ENCODE peak calls at places on chromosome 3, in four cellular contexts. P is AG09319, X is lower leg skin, U is HFFc6. Z is an unnamed sample.

GRCh38 chr3:119524931-119525662 is 26.8 kb downstream of the TIMMDC1 start:
- DNase-seq in P (no peak), X (no peak), U (peak), Z (peak)

GRCh38 chr3:191076903-191077552 is 122.0 kb upstream of the OSTN start:
- DNase-seq in P (no peak), X (no peak), U (no peak), Z (no peak)

GRCh38 chr3:63450634-63451363 is 172.7 kb downstream of the SYNPR start:
- DNase-seq in P (no peak), X (no peak), U (no peak), Z (peak)

GRCh38 chr3:16102905-16103364 is 71.5 kb upstream of the GALNT15 start:
- DNase-seq in P (no peak), X (no peak), U (peak), Z (peak)

GRCh38 chr3:106193876-106194275 is 325.1 kb upstream of the CBLB start:
- DNase-seq in P (no peak), X (no peak), U (peak), Z (no peak)

GRCh38 chr3:170697803-170698350 is 112.0 kb upstream of the SLC7A14 start:
- DNase-seq in P (no peak), X (no peak), U (no peak), Z (no peak)

GRCh38 chr3:33664195-33664594 is 53.9 kb downstream of the CLASP2 start:
- DNase-seq in P (peak), X (no peak), U (peak), Z (peak)

GRCh38 chr3:41037651-41038334 is 161.5 kb upstream of the CTNNB1 start:
- DNase-seq in P (no peak), X (no peak), U (no peak), Z (no peak)

GRCh38 chr3:76566904-76567303 is 473.0 kb upstream of the ROBO2 start:
- DNase-seq in P (no peak), X (no peak), U (no peak), Z (no peak)

GRCh38 chr3:148750296-148750695 is 52.6 kb downstream of the AGTR1 start:
- DNase-seq in P (no peak), X (no peak), U (no peak), Z (no peak)

GRCh38 chr3:4855676-4856075 is 123.6 kb upstream of the BHLHE40 start:
- DNase-seq in P (no peak), X (no peak), U (no peak), Z (no peak)

GRCh38 chr3:55904716-55905115 is 417.6 kb upstream of the WNT5A start:
- DNase-seq in P (no peak), X (no peak), U (no peak), Z (no peak)

GRCh38 chr3:198079771-198080520 is 119.9 kb downstream of the LMLN start:
- DNase-seq in P (no peak), X (no peak), U (no peak), Z (peak)
- TF ChIP-seq CTCF in P (no peak), X (no peak), U (no peak), Z (no peak)

GRCh38 chr3:97937205-97937604 is 35.0 kb downstream of the RIOX2 start:
- DNase-seq in P (no peak), X (no peak), U (no peak), Z (no peak)

GRCh38 chr3:97938444-97938843 is 33.8 kb downstream of the RIOX2 start:
- DNase-seq in P (no peak), X (no peak), U (no peak), Z (no peak)

GRCh38 chr3:97942801-97943546 is 29.3 kb downstream of the RIOX2 start:
- DNase-seq in P (no peak), X (no peak), U (no peak), Z (peak)

GRCh38 chr3:97935842-97936241 is 36.4 kb downstream of the RIOX2 start:
- DNase-seq in P (no peak), X (no peak), U (no peak), Z (peak)

DNA sequence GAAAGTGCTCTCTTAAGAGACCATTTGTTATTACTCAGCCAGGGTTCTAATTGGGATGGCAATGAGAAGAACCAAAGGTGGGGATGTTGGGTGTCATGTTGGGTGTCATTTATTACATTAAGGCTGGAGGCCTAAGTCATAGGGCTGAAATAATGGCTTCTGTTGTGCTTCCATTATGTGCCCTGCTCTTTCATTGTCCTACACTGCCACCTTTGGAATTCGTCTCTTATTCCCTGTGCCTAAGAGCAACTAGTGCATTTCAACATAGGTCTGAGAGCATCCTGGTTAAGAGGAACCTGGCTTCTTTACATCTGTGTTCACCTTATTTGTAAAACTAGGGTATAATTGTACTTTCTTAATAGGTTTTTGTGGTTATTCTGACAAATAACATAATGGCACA is 32.2 kb downstream of the RIOX2 start:
- DNase-seq in P (no peak), X (no peak), U (no peak), Z (peak)
- TF ChIP-seq CTCF in P (no peak), X (no peak), U (no peak), Z (peak)

GRCh38 chr3:126512026-126512425 is 5.5 kb downstream of the UROC1 start:
- DNase-seq in P (no peak), X (no peak), U (no peak), Z (no peak)
- TF ChIP-seq CTCF in P (no peak), X (no peak), U (no peak), Z (no peak)

DNA sequence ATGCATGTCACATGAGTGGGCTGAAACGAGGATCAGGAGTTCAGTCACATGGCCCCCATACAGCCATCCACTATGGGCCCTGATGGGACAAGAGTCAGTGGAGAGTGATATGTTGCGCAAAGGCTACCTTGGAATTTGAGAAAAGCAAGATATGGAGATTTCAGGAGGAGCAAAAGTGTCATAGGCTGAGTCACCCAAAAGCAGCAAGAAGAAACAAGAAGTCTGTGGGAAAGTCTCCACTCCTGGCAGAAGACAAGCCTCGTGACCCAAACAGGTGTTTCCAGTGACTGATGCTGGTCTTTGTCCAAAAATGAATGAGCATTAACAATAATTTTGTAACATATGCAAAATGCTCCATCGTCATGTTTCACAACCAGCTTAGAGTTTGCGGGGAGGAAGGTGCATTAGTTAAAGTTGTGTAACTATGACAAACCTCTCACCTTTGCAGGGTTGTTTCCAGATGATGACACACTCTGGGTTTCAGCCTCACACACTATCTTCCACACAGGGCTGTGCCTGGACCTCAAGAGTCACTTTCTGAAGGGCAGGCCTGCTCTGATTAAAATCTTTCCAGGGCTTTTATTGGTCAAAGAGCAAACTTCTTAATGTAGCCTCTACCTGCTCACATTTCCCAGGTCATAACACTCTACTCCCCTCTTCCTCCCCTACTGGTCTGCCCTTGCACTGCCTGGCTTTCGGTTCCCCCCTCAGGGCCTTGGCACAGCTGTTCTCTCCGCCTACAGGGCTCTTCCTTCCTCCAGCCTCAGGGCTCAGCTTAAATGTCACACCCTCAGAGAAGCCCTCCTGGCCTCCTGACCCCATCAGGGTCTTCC is 3.9 kb upstream of the DNASE1L3 start:
- DNase-seq in P (no peak), X (peak), U (no peak), Z (peak)
- TF ChIP-seq CTCF in P (no peak), X (no peak), U (peak), Z (no peak)

GRCh38 chr3:176926034-176926433 is 271.2 kb downstream of the TBL1XR1 start:
- DNase-seq in P (no peak), X (no peak), U (no peak), Z (no peak)
- TF ChIP-seq CTCF in P (no peak), X (no peak), U (no peak), Z (no peak)

GRCh38 chr3:13145826-13146642 is 72.8 kb upstream of the IQSEC1 start:
- DNase-seq in P (no peak), X (no peak), U (no peak), Z (no peak)
- TF ChIP-seq CTCF in P (no peak), X (no peak), U (no peak), Z (no peak)

GRCh38 chr3:10822708-10823515 is 6.9 kb downstream of the SLC6A11 start:
- DNase-seq in P (no peak), X (no peak), U (no peak), Z (no peak)

GRCh38 chr3:10822055-10822454 is 6.0 kb downstream of the SLC6A11 start:
- DNase-seq in P (no peak), X (no peak), U (no peak), Z (no peak)

GRCh38 chr3:10823516-10823818 is 7.4 kb downstream of the SLC6A11 start:
- DNase-seq in P (no peak), X (no peak), U (no peak), Z (no peak)

GRCh38 chr3:10824468-10824867 is 8.4 kb downstream of the SLC6A11 start:
- DNase-seq in P (no peak), X (no peak), U (no peak), Z (no peak)
- TF ChIP-seq CTCF in P (no peak), X (no peak), U (no peak), Z (no peak)

DNA sequence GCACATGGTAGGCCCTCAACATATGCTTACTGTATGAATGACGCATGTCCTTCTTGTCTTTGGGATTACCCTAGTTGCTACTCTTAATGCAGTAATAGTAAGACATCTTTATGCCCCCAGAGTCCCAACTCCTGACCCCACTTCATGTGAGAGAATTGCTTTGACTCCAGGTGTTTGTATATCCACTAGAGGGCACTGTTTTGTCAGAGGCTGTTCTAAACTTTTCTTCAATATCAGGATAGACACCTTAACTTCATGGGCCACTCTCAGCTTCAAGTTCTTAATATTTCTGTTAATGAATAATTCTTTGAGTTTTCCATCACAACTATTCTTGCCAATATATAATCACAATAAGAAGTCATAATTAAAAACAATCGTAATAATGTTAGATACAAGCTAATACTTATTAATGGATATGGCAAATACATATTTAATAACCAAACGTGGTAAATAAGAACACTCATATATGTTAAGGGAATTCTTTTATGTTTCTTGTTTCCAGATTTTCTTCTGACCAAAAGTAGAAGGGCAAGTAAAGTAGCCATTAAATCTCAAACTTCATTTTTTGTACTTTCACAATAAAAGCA is 337.2 kb upstream of the DNAJC19 start:
- DNase-seq in P (no peak), X (no peak), U (no peak), Z (peak)
- TF ChIP-seq CTCF in P (peak), X (no peak), U (peak), Z (peak)

Z was measured in epithelial cell of esophagus.